ENCODE peak calls at places on chromosome 11, in eight cellular contexts. One of them, this sample, is unnamed.
A peak's percentile ranks its signal among the peaks of the same experiment; 100 is the strongest.

GRCh38 chr11:111631034-111631665 is 28.9 kb downstream of the SIK2 start:
- DNase-seq in right atrium auricular region: no peak
- DNase-seq in type B pancreatic cell: no peak
- DNase-seq in DND-41: no peak
- DNase-seq in MCF 10A: no peak
- DNase-seq in neural progenitor cell: peak; percentile 17
- DNase-seq in omental fat pad: no peak
- DNase-seq in mucosa of descending colon: no peak
- DNase-seq in this sample: no peak

GRCh38 chr11:93225642-93226041 is 27.9 kb upstream of the SLC36A4 start:
- DNase-seq in mucosa of descending colon: no peak
- DNase-seq in DND-41: no peak
- DNase-seq in neural progenitor cell: no peak
- DNase-seq in MCF 10A: peak; percentile 43
- DNase-seq in omental fat pad: no peak
- DNase-seq in type B pancreatic cell: no peak
- DNase-seq in right atrium auricular region: no peak
- DNase-seq in this sample: no peak

GRCh38 chr11:17653606-17654005 is 65.8 kb upstream of the MYOD1 start:
- DNase-seq in mucosa of descending colon: no peak
- DNase-seq in type B pancreatic cell: no peak
- DNase-seq in MCF 10A: no peak
- DNase-seq in neural progenitor cell: no peak
- DNase-seq in omental fat pad: no peak
- DNase-seq in right atrium auricular region: no peak
- DNase-seq in DND-41: no peak
- DNase-seq in this sample: no peak

GRCh38 chr11:120660024-120660565 is 148.5 kb downstream of the GRIK4 start:
- DNase-seq in MCF 10A: peak; percentile 40
- DNase-seq in right atrium auricular region: no peak
- DNase-seq in type B pancreatic cell: no peak
- DNase-seq in DND-41: peak; percentile 36
- DNase-seq in omental fat pad: no peak
- DNase-seq in mucosa of descending colon: peak; percentile 41
- DNase-seq in neural progenitor cell: peak; percentile 83
- DNase-seq in this sample: no peak

GRCh38 chr11:100152751-100153150 is 534.3 kb upstream of the ARHGAP42 start:
- DNase-seq in DND-41: no peak
- DNase-seq in omental fat pad: no peak
- DNase-seq in type B pancreatic cell: no peak
- DNase-seq in neural progenitor cell: no peak
- DNase-seq in right atrium auricular region: no peak
- DNase-seq in MCF 10A: no peak
- DNase-seq in mucosa of descending colon: no peak
- DNase-seq in this sample: no peak

GRCh38 chr11:1847941-1848639 is 4.8 kb upstream of the LSP1 start:
- DNase-seq in DND-41: no peak
- DNase-seq in right atrium auricular region: no peak
- DNase-seq in omental fat pad: no peak
- DNase-seq in neural progenitor cell: no peak
- DNase-seq in type B pancreatic cell: no peak
- DNase-seq in MCF 10A: no peak
- DNase-seq in mucosa of descending colon: no peak
- DNase-seq in this sample: no peak

GRCh38 chr11:113370634-113371033 is 16.9 kb upstream of the ANKK1 start:
- DNase-seq in neural progenitor cell: no peak
- DNase-seq in MCF 10A: no peak
- DNase-seq in right atrium auricular region: no peak
- DNase-seq in mucosa of descending colon: no peak
- DNase-seq in omental fat pad: no peak
- DNase-seq in type B pancreatic cell: no peak
- DNase-seq in DND-41: no peak
- DNase-seq in this sample: no peak

GRCh38 chr11:131064373-131064991 is 148.2 kb upstream of the SNX19 start:
- DNase-seq in neural progenitor cell: peak; percentile 88
- DNase-seq in mucosa of descending colon: peak; percentile 41
- DNase-seq in DND-41: peak; percentile 58
- DNase-seq in right atrium auricular region: no peak
- DNase-seq in omental fat pad: peak; percentile 35
- DNase-seq in type B pancreatic cell: no peak
- DNase-seq in MCF 10A: peak; percentile 61
- DNase-seq in this sample: no peak

GRCh38 chr11:134272381-134273316 is 3.5 kb upstream of the GLB1L3 start:
- DNase-seq in type B pancreatic cell: peak; percentile 32
- DNase-seq in neural progenitor cell: peak; percentile 42
- DNase-seq in MCF 10A: no peak
- DNase-seq in right atrium auricular region: peak; percentile 67
- DNase-seq in mucosa of descending colon: no peak
- DNase-seq in omental fat pad: no peak
- DNase-seq in DND-41: no peak
- DNase-seq in this sample: peak; percentile 57

GRCh38 chr11:58924230-58924629 is 15.1 kb upstream of the GLYATL1 start:
- DNase-seq in DND-41: no peak
- DNase-seq in type B pancreatic cell: no peak
- DNase-seq in neural progenitor cell: peak; percentile 20
- DNase-seq in right atrium auricular region: no peak
- DNase-seq in omental fat pad: no peak
- DNase-seq in MCF 10A: no peak
- DNase-seq in mucosa of descending colon: no peak
- DNase-seq in this sample: no peak

GRCh38 chr11:110909331-110909730 is 197.1 kb upstream of the ARHGAP20 start:
- DNase-seq in omental fat pad: no peak
- DNase-seq in type B pancreatic cell: no peak
- DNase-seq in neural progenitor cell: no peak
- DNase-seq in mucosa of descending colon: no peak
- DNase-seq in DND-41: no peak
- DNase-seq in right atrium auricular region: no peak
- DNase-seq in MCF 10A: no peak
- DNase-seq in this sample: no peak

DNA sequence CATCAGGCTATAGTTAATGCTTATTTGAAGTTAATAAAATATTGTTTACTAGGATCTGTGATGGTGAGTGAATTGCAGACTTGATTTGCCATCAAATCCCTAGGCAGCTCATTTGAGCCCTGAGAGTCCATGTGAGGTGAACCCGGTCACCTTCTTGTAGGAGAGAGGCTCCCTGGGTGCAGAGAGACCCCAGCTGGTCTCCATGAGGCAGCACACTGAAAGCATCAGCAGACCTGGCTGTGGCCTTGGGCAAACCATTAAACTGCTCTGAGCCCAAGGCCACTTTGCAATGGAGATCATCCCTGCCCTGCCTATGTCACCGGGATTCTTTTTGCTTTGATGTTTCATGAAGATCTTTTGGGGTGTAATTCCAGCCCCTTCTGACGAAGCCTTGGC is 125.2 kb downstream of the MICAL2 start:
- DNase-seq in neural progenitor cell: no peak
- DNase-seq in DND-41: peak; percentile 16
- DNase-seq in mucosa of descending colon: no peak
- DNase-seq in omental fat pad: no peak
- DNase-seq in type B pancreatic cell: no peak
- DNase-seq in right atrium auricular region: no peak
- DNase-seq in MCF 10A: no peak
- DNase-seq in this sample: no peak
- TF ChIP-seq CTCF in neural progenitor cell: no peak
- TF ChIP-seq CTCF in DND-41: peak; percentile 35
- TF ChIP-seq CTCF in mucosa of descending colon: no peak
- TF ChIP-seq CTCF in omental fat pad: no peak
- TF ChIP-seq CTCF in type B pancreatic cell: no peak
- TF ChIP-seq CTCF in right atrium auricular region: no peak
- TF ChIP-seq CTCF in MCF 10A: no peak
- TF ChIP-seq CTCF in this sample: no peak

DNA sequence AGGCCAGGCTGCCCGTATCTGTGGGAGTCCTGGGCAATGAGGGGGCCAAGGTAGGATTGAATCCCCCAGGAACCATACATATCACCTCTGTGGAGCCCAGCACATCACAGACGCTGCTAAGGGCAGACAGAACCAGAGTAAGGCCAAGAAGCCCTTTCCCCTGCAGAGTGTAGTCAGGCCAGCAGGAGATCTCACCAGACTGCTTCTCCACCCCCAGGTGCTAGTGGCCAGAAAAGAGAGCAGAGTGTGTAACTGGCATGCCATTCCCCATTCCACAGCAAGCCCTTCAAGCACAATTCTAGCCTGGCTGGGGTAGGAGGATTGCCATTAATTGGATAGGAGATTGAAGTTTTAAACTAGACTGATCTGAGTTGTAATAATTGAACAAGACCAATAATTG is 28.0 kb upstream of the FCHSD2 start:
- DNase-seq in type B pancreatic cell: no peak
- DNase-seq in DND-41: no peak
- DNase-seq in neural progenitor cell: no peak
- DNase-seq in MCF 10A: no peak
- DNase-seq in mucosa of descending colon: no peak
- DNase-seq in right atrium auricular region: no peak
- DNase-seq in omental fat pad: no peak
- DNase-seq in this sample: no peak
- TF ChIP-seq CTCF in type B pancreatic cell: no peak
- TF ChIP-seq CTCF in DND-41: no peak
- TF ChIP-seq CTCF in neural progenitor cell: no peak
- TF ChIP-seq CTCF in MCF 10A: no peak
- TF ChIP-seq CTCF in mucosa of descending colon: no peak
- TF ChIP-seq CTCF in right atrium auricular region: no peak
- TF ChIP-seq CTCF in omental fat pad: no peak
- TF ChIP-seq CTCF in this sample: no peak

GRCh38 chr11:61587951-61588695 is 7.2 kb upstream of the SYT7 start:
- DNase-seq in type B pancreatic cell: no peak
- DNase-seq in right atrium auricular region: no peak
- DNase-seq in omental fat pad: no peak
- DNase-seq in mucosa of descending colon: peak; percentile 88
- DNase-seq in neural progenitor cell: peak; percentile 76
- DNase-seq in MCF 10A: peak; percentile 50
- DNase-seq in DND-41: peak; percentile 18
- DNase-seq in this sample: no peak
- TF ChIP-seq CTCF in type B pancreatic cell: peak; percentile 49
- TF ChIP-seq CTCF in right atrium auricular region: peak; percentile 38
- TF ChIP-seq CTCF in omental fat pad: no peak
- TF ChIP-seq CTCF in mucosa of descending colon: no peak
- TF ChIP-seq CTCF in neural progenitor cell: peak; percentile 39
- TF ChIP-seq CTCF in MCF 10A: peak; percentile 23
- TF ChIP-seq CTCF in DND-41: no peak
- TF ChIP-seq CTCF in this sample: peak; percentile 26

DNA sequence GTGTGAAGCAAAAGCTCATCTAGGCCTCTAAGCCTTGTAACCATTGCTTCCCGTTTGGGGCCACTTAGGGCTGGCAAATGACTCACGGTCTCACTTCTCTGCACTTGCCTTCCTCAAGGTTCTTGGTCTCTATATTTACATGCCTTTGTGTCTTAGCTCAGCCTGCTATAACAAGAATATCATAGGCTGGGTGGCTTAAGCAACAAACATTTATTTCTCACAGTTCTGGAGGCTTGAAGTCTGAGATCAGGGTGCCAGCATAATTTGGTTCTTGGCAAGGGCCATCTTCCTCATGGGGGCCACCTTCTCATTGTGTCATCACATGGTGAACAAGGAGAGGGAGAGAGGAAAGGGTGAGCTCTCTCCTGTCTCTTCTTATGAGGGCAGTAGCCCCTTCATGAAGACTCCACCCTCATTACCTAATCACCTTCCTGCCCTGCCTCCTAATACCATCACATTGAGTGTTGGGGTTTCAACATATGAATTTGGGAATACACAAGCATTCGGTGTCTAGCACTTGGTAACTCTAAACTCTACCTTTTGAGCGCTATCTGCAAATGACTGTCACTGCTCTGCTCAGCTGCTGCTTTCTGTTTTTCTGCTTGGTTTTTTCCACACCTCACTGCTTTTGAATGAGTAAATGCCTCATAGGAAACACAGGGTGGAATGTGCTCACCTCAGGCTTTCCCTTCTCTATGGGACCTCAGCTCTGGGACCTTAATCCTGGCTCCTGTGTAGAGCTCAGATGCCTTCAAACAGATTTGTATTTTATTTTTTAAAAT is 16.2 kb upstream of the ME3 start:
- DNase-seq in type B pancreatic cell: no peak
- DNase-seq in mucosa of descending colon: no peak
- DNase-seq in DND-41: no peak
- DNase-seq in omental fat pad: no peak
- DNase-seq in neural progenitor cell: no peak
- DNase-seq in MCF 10A: no peak
- DNase-seq in right atrium auricular region: no peak
- DNase-seq in this sample: no peak
- TF ChIP-seq CTCF in type B pancreatic cell: no peak
- TF ChIP-seq CTCF in mucosa of descending colon: no peak
- TF ChIP-seq CTCF in DND-41: no peak
- TF ChIP-seq CTCF in omental fat pad: no peak
- TF ChIP-seq CTCF in neural progenitor cell: no peak
- TF ChIP-seq CTCF in MCF 10A: no peak
- TF ChIP-seq CTCF in right atrium auricular region: no peak
- TF ChIP-seq CTCF in this sample: no peak

GRCh38 chr11:9314291-9315077 is at the start of gene TMEM41B:
- DNase-seq in neural progenitor cell: peak; percentile 99
- DNase-seq in DND-41: peak; percentile 100
- DNase-seq in type B pancreatic cell: peak; percentile 100
- DNase-seq in mucosa of descending colon: peak; percentile 99
- DNase-seq in MCF 10A: peak; percentile 99
- DNase-seq in omental fat pad: peak; percentile 93
- DNase-seq in right atrium auricular region: peak; percentile 98
- DNase-seq in this sample: peak; percentile 99
- TF ChIP-seq CTCF in neural progenitor cell: no peak
- TF ChIP-seq CTCF in DND-41: peak; percentile 19
- TF ChIP-seq CTCF in type B pancreatic cell: no peak
- TF ChIP-seq CTCF in mucosa of descending colon: no peak
- TF ChIP-seq CTCF in MCF 10A: no peak
- TF ChIP-seq CTCF in omental fat pad: no peak
- TF ChIP-seq CTCF in right atrium auricular region: peak; percentile 37
- TF ChIP-seq CTCF in this sample: peak; percentile 3

GRCh38 chr11:67439321-67440228 is 2.1 kb upstream of the PTPRCAP start:
- DNase-seq in neural progenitor cell: no peak
- DNase-seq in omental fat pad: no peak
- DNase-seq in MCF 10A: peak; percentile 51
- DNase-seq in mucosa of descending colon: peak; percentile 67
- DNase-seq in type B pancreatic cell: no peak
- DNase-seq in right atrium auricular region: no peak
- DNase-seq in DND-41: peak; percentile 52
- DNase-seq in this sample: no peak
- TF ChIP-seq CTCF in neural progenitor cell: peak; percentile 16
- TF ChIP-seq CTCF in omental fat pad: no peak
- TF ChIP-seq CTCF in MCF 10A: no peak
- TF ChIP-seq CTCF in mucosa of descending colon: no peak
- TF ChIP-seq CTCF in type B pancreatic cell: no peak
- TF ChIP-seq CTCF in right atrium auricular region: no peak
- TF ChIP-seq CTCF in DND-41: peak; percentile 60
- TF ChIP-seq CTCF in this sample: peak; percentile 26